ENCODE peak calls at places on chromosome 11, in six cellular contexts. L is EL, K is RWPE1, D is Peyer's patch, S is prostate gland, O is NAMALWA. Z is an unnamed sample.

GRCh38 chr11:120172921-120173705 is 35.2 kb upstream of the TRIM29 start:
- DNase-seq in L (no peak), K (no peak), D (peak), S (no peak), O (no peak), Z (no peak)

GRCh38 chr11:66366844-66367477 is 4.6 kb downstream of the SLC29A2 start:
- DNase-seq in L (no peak), K (no peak), D (no peak), S (no peak), O (no peak), Z (no peak)

GRCh38 chr11:79940165-79940564 is 499.3 kb upstream of the TENM4 start:
- DNase-seq in L (no peak), K (no peak), D (no peak), S (peak), O (no peak), Z (no peak)

GRCh38 chr11:13963949-13964770 is 1.6 kb downstream of the SPON1 start:
- DNase-seq in L (no peak), K (peak), D (peak), S (no peak), O (no peak), Z (no peak)

GRCh38 chr11:60915250-60915914 is 1.4 kb downstream of the TMEM109 start:
- DNase-seq in L (peak), K (peak), D (peak), S (peak), O (peak), Z (peak)

GRCh38 chr11:266676-267439 is 11.3 kb upstream of the NLRP6 start:
- DNase-seq in L (no peak), K (no peak), D (peak), S (no peak), O (peak), Z (no peak)

GRCh38 chr11:103624708-103625623 is 411.5 kb upstream of the DDI1 start:
- DNase-seq in L (peak), K (peak), D (no peak), S (no peak), O (no peak), Z (peak)

GRCh38 chr11:12244156-12244555 is 133.2 kb upstream of the PARVA start:
- DNase-seq in L (no peak), K (no peak), D (no peak), S (no peak), O (no peak), Z (no peak)

GRCh38 chr11:110286298-110287040 is 9.9 kb downstream of the RDX start:
- DNase-seq in L (no peak), K (no peak), D (no peak), S (no peak), O (no peak), Z (no peak)

GRCh38 chr11:1817511-1817910 is 17.3 kb upstream of the SYT8 start:
- DNase-seq in L (no peak), K (peak), D (no peak), S (no peak), O (no peak), Z (no peak)

GRCh38 chr11:120594746-120595145 is 83.2 kb downstream of the GRIK4 start:
- DNase-seq in L (no peak), K (no peak), D (peak), S (no peak), O (no peak), Z (no peak)

GRCh38 chr11:58787903-58788302 is 56.2 kb upstream of the GLYAT start:
- DNase-seq in L (peak), K (peak), D (no peak), S (no peak), O (no peak), Z (no peak)

GRCh38 chr11:115990004-115990447 is 485.8 kb upstream of the CADM1 start:
- DNase-seq in L (no peak), K (no peak), D (no peak), S (no peak), O (peak), Z (no peak)

GRCh38 chr11:10932976-10933375 is 75.1 kb upstream of the ZBED5 start:
- DNase-seq in L (no peak), K (no peak), D (no peak), S (no peak), O (no peak), Z (no peak)

GRCh38 chr11:34654491-34655334 is 33.8 kb downstream of the EHF start:
- DNase-seq in L (peak), K (no peak), D (no peak), S (peak), O (no peak), Z (no peak)

GRCh38 chr11:96341237-96342130 is 1.5 kb downstream of the MAML2 start:
- DNase-seq in L (peak), K (peak), D (peak), S (peak), O (peak), Z (no peak)

GRCh38 chr11:36383200-36383599 is 87.1 kb downstream of the PRR5L start:
- DNase-seq in L (no peak), K (no peak), D (no peak), S (no peak), O (no peak), Z (no peak)

GRCh38 chr11:1942541-1943260 is 4.4 kb upstream of the MRPL23 start:
- DNase-seq in L (no peak), K (no peak), D (no peak), S (no peak), O (no peak), Z (no peak)

GRCh38 chr11:96187779-96188624 is 155.0 kb downstream of the MAML2 start:
- DNase-seq in L (peak), K (peak), D (no peak), S (no peak), O (no peak), Z (peak)

GRCh38 chr11:104653011-104653806 is 245.1 kb downstream of the CASP12 start:
- DNase-seq in L (peak), K (no peak), D (no peak), S (no peak), O (no peak), Z (no peak)

GRCh38 chr11:70019576-70020011 is 58.5 kb upstream of the ANO1 start:
- DNase-seq in L (no peak), K (no peak), D (no peak), S (no peak), O (no peak), Z (no peak)

GRCh38 chr11:130171534-130171933 is 12.0 kb downstream of the ST14 start:
- DNase-seq in L (no peak), K (no peak), D (no peak), S (no peak), O (no peak), Z (no peak)

GRCh38 chr11:19359425-19360000 is 118.8 kb upstream of the E2F8 start:
- DNase-seq in L (peak), K (no peak), D (no peak), S (no peak), O (peak), Z (no peak)

GRCh38 chr11:59204736-59205135 is 8.0 kb downstream of the MPEG1 start:
- DNase-seq in L (peak), K (no peak), D (no peak), S (no peak), O (no peak), Z (no peak)

GRCh38 chr11:57205046-57205671 is 23.4 kb downstream of the LRRC55 start:
- DNase-seq in L (peak), K (no peak), D (no peak), S (no peak), O (no peak), Z (no peak)

GRCh38 chr11:19951558-19952083 is 208.7 kb downstream of the DBX1 start:
- DNase-seq in L (peak), K (peak), D (no peak), S (peak), O (peak), Z (no peak)

GRCh38 chr11:33706546-33706945 is 5.9 kb upstream of the C11orf91 start:
- DNase-seq in L (no peak), K (no peak), D (no peak), S (no peak), O (no peak), Z (no peak)

GRCh38 chr11:61071208-61071681 is 31.0 kb upstream of the CD5 start:
- DNase-seq in L (no peak), K (no peak), D (no peak), S (no peak), O (peak), Z (no peak)

GRCh38 chr11:122197055-122197987 is 81.3 kb upstream of the BLID start:
- DNase-seq in L (peak), K (peak), D (no peak), S (no peak), O (no peak), Z (peak)

GRCh38 chr11:46898396-46899095 is 19.8 kb downstream of the LRP4 start:
- DNase-seq in L (no peak), K (no peak), D (no peak), S (peak), O (no peak), Z (no peak)

GRCh38 chr11:8015753-8016239 is 28.7 kb downstream of the EIF3F start:
- DNase-seq in L (peak), K (no peak), D (no peak), S (no peak), O (no peak), Z (no peak)

GRCh38 chr11:9675691-9676090 is 11.8 kb downstream of the SWAP70 start:
- DNase-seq in L (no peak), K (no peak), D (no peak), S (no peak), O (no peak), Z (no peak)

GRCh38 chr11:109644158-109644557 is 222.2 kb downstream of the C11orf87 start:
- DNase-seq in L (peak), K (no peak), D (no peak), S (no peak), O (no peak), Z (no peak)

GRCh38 chr11:61297741-61298140 is 2.6 kb upstream of the VWCE start:
- DNase-seq in L (peak), K (peak), D (no peak), S (peak), O (no peak), Z (no peak)

GRCh38 chr11:9701799-9702198 is 37.9 kb downstream of the SWAP70 start:
- DNase-seq in L (no peak), K (no peak), D (no peak), S (no peak), O (no peak), Z (peak)

GRCh38 chr11:122215244-122215992 is 99.4 kb upstream of the BLID start:
- DNase-seq in L (peak), K (peak), D (peak), S (peak), O (peak), Z (no peak)

Z was measured in retinal pigment epithelial cell.